ENCODE peak calls at places on chromosomes 16 and 17, in five cellular contexts. N, B, J, Y and O are unnamed samples.

GRCh38 chr17:80297996-80298560 is 37.4 kb downstream of the RNF213 start:
- DNase-seq in N (no peak), B (no peak), J (no peak), Y (no peak), O (no peak)

GRCh38 chr17:58325289-58325726 is 3.3 kb downstream of the TSPOAP1 start:
- DNase-seq in N (no peak), B (peak), J (no peak), Y (peak), O (no peak)

GRCh38 chr16:11005611-11005975 is 61.2 kb downstream of the CLEC16A start:
- DNase-seq in N (peak), B (no peak), J (no peak), Y (no peak), O (no peak)

GRCh38 chr16:3188925-3189825 is 1.2 kb downstream of the OR1F1 start:
- DNase-seq in N (peak), B (peak), J (peak), Y (no peak), O (peak)

GRCh38 chr17:8426802-8427201 is 8.9 kb upstream of the NDEL1 start:
- DNase-seq in N (no peak), B (no peak), J (no peak), Y (no peak), O (no peak)

GRCh38 chr17:41284043-41284442 is 8.5 kb downstream of the KRTAP9-7 start:
- DNase-seq in N (no peak), B (no peak), J (peak), Y (no peak), O (peak)

GRCh38 chr16:19382887-19383816 is 34.5 kb upstream of the TMC5 start:
- DNase-seq in N (no peak), B (no peak), J (no peak), Y (no peak), O (no peak)

GRCh38 chr16:14014284-14014625 is 56.9 kb upstream of the MRTFB start:
- DNase-seq in N (no peak), B (no peak), J (no peak), Y (no peak), O (no peak)

GRCh38 chr16:2979669-2980226 is 498 bp downstream of the PKMYT1 start:
- DNase-seq in N (no peak), B (peak), J (peak), Y (peak), O (no peak)

GRCh38 chr16:55588799-55589198 is 22.3 kb downstream of the CAPNS2 start:
- DNase-seq in N (peak), B (no peak), J (no peak), Y (no peak), O (no peak)

GRCh38 chr17:61393904-61394629 is 5.6 kb upstream of the TBX2 start:
- DNase-seq in N (peak), B (no peak), J (no peak), Y (no peak), O (no peak)

GRCh38 chr16:30927789-30928378 is 4.5 kb downstream of the FBXL19 start:
- DNase-seq in N (peak), B (peak), J (peak), Y (peak), O (peak)

GRCh38 chr17:37818689-37819088 is 73.8 kb upstream of the HNF1B start:
- DNase-seq in N (no peak), B (no peak), J (no peak), Y (no peak), O (no peak)

GRCh38 chr17:60086822-60087591 is 8.3 kb upstream of the HEATR6 start:
- DNase-seq in N (peak), B (no peak), J (no peak), Y (no peak), O (no peak)

GRCh38 chr17:73349647-73350046 is 37.8 kb upstream of the CDC42EP4 start:
- DNase-seq in N (no peak), B (no peak), J (no peak), Y (no peak), O (no peak)

GRCh38 chr17:43584666-43585102 is 38.5 kb upstream of the ETV4 start:
- DNase-seq in N (peak), B (no peak), J (no peak), Y (no peak), O (no peak)

GRCh38 chr17:79923974-79924638 is 84.9 kb upstream of the CBX4 start:
- DNase-seq in N (peak), B (peak), J (peak), Y (peak), O (peak)

GRCh38 chr17:39597372-39598046 is 10.2 kb downstream of the NEUROD2 start:
- DNase-seq in N (no peak), B (no peak), J (no peak), Y (no peak), O (no peak)

GRCh38 chr16:68309798-68310197 is 948 bp downstream of the SLC7A6OS start:
- DNase-seq in N (no peak), B (no peak), J (no peak), Y (no peak), O (no peak)

GRCh38 chr17:13626703-13627102 is 25.0 kb upstream of the HS3ST3A1 start:
- DNase-seq in N (peak), B (no peak), J (no peak), Y (no peak), O (no peak)

GRCh38 chr16:20073203-20074088 is at the start of gene GPR139:
- DNase-seq in N (no peak), B (peak), J (no peak), Y (no peak), O (no peak)

GRCh38 chr17:36921131-36921851 is 16.0 kb upstream of the LHX1 start:
- DNase-seq in N (peak), B (no peak), J (no peak), Y (no peak), O (no peak)

GRCh38 chr17:42704495-42705494 is 22.5 kb downstream of the CNTNAP1 start:
- DNase-seq in N (no peak), B (no peak), J (peak), Y (no peak), O (peak)

GRCh38 chr17:77332034-77332971 is 191.5 kb downstream of the SEC14L1 start:
- DNase-seq in N (no peak), B (no peak), J (no peak), Y (no peak), O (peak)

GRCh38 chr16:66299349-66299748 is 67.1 kb upstream of the CDH5 start:
- DNase-seq in N (no peak), B (no peak), J (no peak), Y (no peak), O (no peak)

GRCh38 chr16:15899538-15900100 is 11.2 kb upstream of the CEP20 start:
- DNase-seq in N (peak), B (no peak), J (peak), Y (no peak), O (peak)

GRCh38 chr16:89230210-89230609 is 12.7 kb downstream of the ZNF778 start:
- DNase-seq in N (no peak), B (no peak), J (no peak), Y (no peak), O (no peak)

GRCh38 chr16:8935989-8936388 is 27.7 kb downstream of the USP7 start:
- DNase-seq in N (peak), B (no peak), J (no peak), Y (no peak), O (no peak)

GRCh38 chr16:28974007-28974436 is 556 bp upstream of the SPNS1 start:
- DNase-seq in N (peak), B (peak), J (no peak), Y (peak), O (no peak)

GRCh38 chr16:71956500-71956899 is 43.7 kb downstream of the PKD1L3 start:
- DNase-seq in N (peak), B (no peak), J (no peak), Y (no peak), O (no peak)

DNA sequence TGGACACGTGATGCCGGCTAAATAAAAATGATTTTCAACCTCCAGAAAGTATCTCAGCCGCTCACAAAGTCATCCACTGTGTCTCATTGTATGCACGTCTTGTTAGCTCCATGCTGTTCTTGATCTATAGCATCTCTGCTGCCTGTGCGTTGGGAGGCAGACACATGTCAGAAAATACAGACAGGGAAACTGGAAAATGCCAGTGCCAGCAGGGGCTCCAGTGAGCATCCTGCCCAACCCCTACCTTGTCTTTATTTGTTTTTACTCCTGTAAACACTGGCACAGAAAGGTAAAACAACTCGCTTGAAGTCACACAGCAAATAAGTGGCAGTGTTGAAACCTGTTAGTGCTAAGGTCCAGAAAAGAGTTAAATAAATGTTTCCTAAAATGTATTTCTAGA is 208.1 kb upstream of the ASIC2 start:
- DNase-seq in N (no peak), B (no peak), J (no peak), Y (no peak), O (no peak)
- TF ChIP-seq CTCF in N (no peak), B (no peak), J (no peak), Y (no peak), O (no peak)

GRCh38 chr16:49463529-49463928 is 89.9 kb downstream of the C16orf78 start:
- DNase-seq in N (no peak), B (no peak), J (peak), Y (no peak), O (peak)

GRCh38 chr16:49462356-49462988 is 88.9 kb downstream of the C16orf78 start:
- DNase-seq in N (no peak), B (no peak), J (no peak), Y (no peak), O (no peak)

GRCh38 chr16:49461517-49461951 is 87.9 kb downstream of the C16orf78 start:
- DNase-seq in N (no peak), B (no peak), J (no peak), Y (no peak), O (no peak)

GRCh38 chr16:49464093-49464492 is 90.5 kb downstream of the C16orf78 start:
- DNase-seq in N (no peak), B (no peak), J (no peak), Y (no peak), O (no peak)

GRCh38 chr16:49462989-49463371 is 89.4 kb downstream of the C16orf78 start:
- DNase-seq in N (no peak), B (no peak), J (no peak), Y (no peak), O (no peak)
- TF ChIP-seq CTCF in N (no peak), B (no peak), J (no peak), Y (no peak), O (no peak)

GRCh38 chr16:1763521-1764511 is 7.5 kb downstream of the NME3 start:
- DNase-seq in N (peak), B (peak), J (no peak), Y (no peak), O (no peak)
- TF ChIP-seq CTCF in N (peak), B (peak), J (peak), Y (peak), O (no peak)

GRCh38 chr17:78689029-78689428 is 93.0 kb downstream of the CYTH1 start:
- DNase-seq in N (no peak), B (no peak), J (no peak), Y (no peak), O (no peak)
- TF ChIP-seq CTCF in N (no peak), B (no peak), J (peak), Y (no peak), O (no peak)

DNA sequence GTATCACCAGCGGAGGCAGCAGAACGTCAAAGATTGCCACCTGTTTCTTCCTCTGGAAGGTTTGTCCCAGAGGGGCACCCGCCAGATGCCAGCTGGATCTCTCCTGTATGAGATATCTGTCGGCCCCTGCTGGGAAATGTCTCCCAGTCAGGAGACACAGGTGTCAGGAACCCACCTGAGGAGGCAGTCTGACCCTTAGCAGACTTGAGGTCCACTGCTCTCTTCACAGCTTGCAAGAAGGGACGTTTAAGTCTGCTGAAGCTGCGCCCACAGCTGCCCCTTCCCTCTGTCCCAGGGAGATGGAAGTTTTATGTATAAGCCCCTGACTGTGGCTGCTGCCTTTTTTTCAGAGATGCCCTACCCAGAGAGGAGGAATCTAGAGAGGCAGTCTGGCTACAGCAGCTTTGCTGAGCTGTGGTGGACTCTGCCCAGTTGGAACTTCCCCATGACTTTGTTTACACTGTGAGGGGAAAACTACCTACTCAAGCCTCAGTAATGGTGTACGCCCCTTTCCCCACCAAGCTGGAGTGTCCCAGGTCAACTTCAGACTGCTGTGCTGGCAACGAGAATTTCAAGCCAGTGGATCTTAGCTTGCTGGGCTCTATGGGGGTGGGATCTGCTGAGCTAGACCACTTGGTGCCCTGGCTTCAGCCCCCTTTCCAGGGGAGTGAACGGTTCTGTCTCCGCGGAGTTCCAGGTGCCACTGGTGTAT is 92.9 kb downstream of the PHKB start:
- DNase-seq in N (no peak), B (no peak), J (no peak), Y (no peak), O (no peak)
- TF ChIP-seq CTCF in N (no peak), B (no peak), J (no peak), Y (no peak), O (no peak)

GRCh38 chr17:6696906-6697305 is 16.3 kb downstream of the SLC13A5 start:
- DNase-seq in N (no peak), B (no peak), J (no peak), Y (no peak), O (no peak)

GRCh38 chr17:6695565-6695964 is 17.6 kb downstream of the SLC13A5 start:
- DNase-seq in N (no peak), B (no peak), J (no peak), Y (no peak), O (no peak)

GRCh38 chr17:6699997-6700947 is 12.9 kb downstream of the SLC13A5 start:
- DNase-seq in N (no peak), B (no peak), J (no peak), Y (no peak), O (no peak)

GRCh38 chr17:6700948-6701307 is 12.2 kb downstream of the SLC13A5 start:
- DNase-seq in N (no peak), B (no peak), J (no peak), Y (no peak), O (no peak)

GRCh38 chr17:6698004-6698403 is 15.2 kb downstream of the SLC13A5 start:
- DNase-seq in N (no peak), B (no peak), J (no peak), Y (no peak), O (no peak)
- TF ChIP-seq CTCF in N (no peak), B (no peak), J (no peak), Y (no peak), O (no peak)

GRCh38 chr17:19410875-19411291 is at the start of gene RNF112:
- DNase-seq in N (peak), B (no peak), J (no peak), Y (no peak), O (no peak)
- TF ChIP-seq CTCF in N (peak), B (no peak), J (no peak), Y (no peak), O (no peak)

GRCh38 chr16:79213214-79213613 is 387.3 kb downstream of the MAF start:
- DNase-seq in N (no peak), B (no peak), J (no peak), Y (no peak), O (no peak)
- TF ChIP-seq CTCF in N (no peak), B (no peak), J (no peak), Y (no peak), O (no peak)